ENCODE peak calls at places on chromosomes 13 and 19, in four cellular contexts. W is cardiac fibroblast; Q is stimulated activated CD4-positive, alpha-beta T cell treated with anti-CD3 and anti-CD28 coated beads, Interleukin-1b, Interleukin-23, amount 100 ng/mL, for 24 hours; O is mesothelial cell of epicardium. L is an unnamed sample.
A peak's percentile ranks its signal among the peaks of the same experiment; 100 is the strongest.

GRCh38 chr13:79937311-79938243 is 403.3 kb downstream of the SPRY2 start:
- DNase-seq in W (peak; percentile 25), Q (no peak), O (no peak), L (no peak)

GRCh38 chr19:21482863-21483276 is 22.5 kb upstream of the ZNF429 start:
- DNase-seq in W (peak; percentile 44), Q (peak; percentile 43), O (no peak), L (no peak)

GRCh38 chr19:24178207-24178606 is 91.2 kb downstream of the ZNF254 start:
- DNase-seq in W (no peak), Q (no peak), O (no peak), L (no peak)

GRCh38 chr19:12828494-12828893 is 5.9 kb downstream of the RTBDN start:
- DNase-seq in W (no peak), Q (no peak), O (no peak), L (no peak)

GRCh38 chr13:100291626-100292025 is 202.7 kb downstream of the PCCA start:
- DNase-seq in W (no peak), Q (no peak), O (no peak), L (no peak)

GRCh38 chr13:25988655-25989054 is 63.2 kb downstream of the SHISA2 start:
- DNase-seq in W (no peak), Q (no peak), O (no peak), L (no peak)

GRCh38 chr13:111897178-111897845 is 169.6 kb upstream of the SOX1 start:
- DNase-seq in W (no peak), Q (no peak), O (peak; percentile 29), L (no peak)

GRCh38 chr19:8513687-8514504 is at the start of gene ZNF414:
- DNase-seq in W (peak; percentile 98), Q (peak; percentile 98), O (peak; percentile 99), L (peak; percentile 91)

GRCh38 chr13:40315416-40316064 is 350.9 kb downstream of the FOXO1 start:
- DNase-seq in W (peak; percentile 65), Q (no peak), O (no peak), L (no peak)

GRCh38 chr13:111472083-111472482 is 151.6 kb downstream of the TEX29 start:
- DNase-seq in W (no peak), Q (no peak), O (peak; percentile 26), L (no peak)

GRCh38 chr19:35353635-35354034 is 4.6 kb upstream of the FFAR3 start:
- DNase-seq in W (no peak), Q (no peak), O (no peak), L (no peak)

L was measured in HS-5.